ENCODE peak calls at places on chromosomes 12 and 14, in seven cellular contexts. U is activated naive CD4-positive, alpha-beta T cell treated with anti-CD3 and anti-CD28 coated beads for 36 hours; W is breast epithelium; I is activated CD4-positive, alpha-beta T cell treated with anti-CD3 and anti-CD28 coated beads, Interleukin-2, amount 50 U/mL, for 1 hour; X is neural progenitor cell; S is activated T-cell treated with anti-CD3 and anti-CD28 coated beads, Interleukin-2, amount 50 U/mL, for 48 hours; Z is activated CD4-positive, CD25-positive, alpha-beta regulatory T cell. J is an unnamed sample.

GRCh38 chr14:101972126-101972785 is 7.9 kb downstream of the DYNC1H1 start:
- DNase-seq in S (no peak), U (no peak), I (no peak), W (peak; percentile 73), X (no peak), Z (no peak), J (no peak)

GRCh38 chr14:24095196-24096068 is 1.3 kb downstream of the PCK2 start:
- DNase-seq in I (no peak), X (peak; percentile 61), W (no peak), S (peak; percentile 76), U (peak; percentile 64), Z (no peak), J (peak; percentile 9)

GRCh38 chr12:92107094-92107493 is 38.6 kb downstream of the BTG1 start:
- DNase-seq in W (no peak), X (no peak), S (no peak), Z (no peak), I (no peak), U (no peak), J (no peak)

GRCh38 chr12:41967668-41968649 is 176.7 kb downstream of the GXYLT1 start:
- DNase-seq in S (no peak), Z (no peak), U (no peak), I (no peak), W (no peak), X (peak; percentile 93), J (no peak)

GRCh38 chr14:26377150-26377549 is 220.7 kb downstream of the NOVA1 start:
- DNase-seq in U (no peak), I (no peak), W (no peak), X (no peak), S (no peak), Z (no peak), J (no peak)

GRCh38 chr12:119512772-119513497 is 80.6 kb upstream of the TMEM233 start:
- DNase-seq in W (no peak), X (peak; percentile 81), I (no peak), S (no peak), Z (no peak), U (peak; percentile 20), J (no peak)

GRCh38 chr14:50725761-50726160 is 57.7 kb upstream of the SAV1 start:
- DNase-seq in I (no peak), W (no peak), Z (no peak), S (no peak), U (no peak), X (no peak), J (no peak)

GRCh38 chr12:13101854-13102375 is 1.6 kb downstream of the GSG1 start:
- DNase-seq in U (peak; percentile 44), Z (no peak), I (peak; percentile 22), X (no peak), S (peak; percentile 60), W (no peak), J (peak; percentile 18)

GRCh38 chr12:2261708-2262107 is 208.9 kb downstream of the CACNA1C start:
- DNase-seq in Z (no peak), X (no peak), I (no peak), S (no peak), U (no peak), W (no peak), J (no peak)

GRCh38 chr12:115199831-115200230 is 515.9 kb upstream of the TBX3 start:
- DNase-seq in S (no peak), U (no peak), Z (no peak), W (no peak), X (no peak), I (no peak), J (no peak)

GRCh38 chr12:70757830-70758493 is 120.7 kb upstream of the PTPRB start:
- DNase-seq in U (no peak), S (no peak), Z (no peak), W (no peak), I (no peak), X (peak; percentile 46), J (no peak)

GRCh38 chr12:132708150-132708549 is 2.5 kb upstream of the PGAM5 start:
- DNase-seq in X (no peak), S (no peak), Z (no peak), U (no peak), I (no peak), W (no peak), J (no peak)

GRCh38 chr12:123991402-123991951 is 18.5 kb downstream of the ZNF664 start:
- DNase-seq in I (no peak), U (no peak), W (no peak), Z (no peak), X (no peak), S (no peak), J (no peak)

J was measured in effector memory CD8-positive, alpha-beta T cell.